ENCODE peak calls at places on chromosomes 4 and X, in five cellular contexts. N is esophagus squamous epithelium, G is ascending aorta, W is prostate gland, H is uterus. I is an unnamed sample.

GRCh38 chr4:113636877-113637276 is 124.7 kb downstream of the CAMK2D start:
- DNase-seq in N (no peak), G (no peak), W (no peak), H (no peak), I (peak; percentile 20)

GRCh38 chrX:19791562-19791961 is 95.8 kb downstream of the SH3KBP1 start:
- DNase-seq in N (no peak), G (no peak), W (no peak), H (no peak), I (no peak)

GRCh38 chrX:134244043-134244442 is 7.1 kb downstream of the CCDC160 start:
- DNase-seq in N (no peak), G (no peak), W (no peak), H (no peak), I (no peak)

GRCh38 chrX:132025085-132025484 is 2.0 kb downstream of the STK26 start:
- DNase-seq in N (no peak), G (no peak), W (no peak), H (no peak), I (no peak)

GRCh38 chrX:15384304-15384703 is at the start of gene VEGFD:
- DNase-seq in N (no peak), G (no peak), W (no peak), H (no peak), I (peak; percentile 38)

GRCh38 chrX:141642979-141643378 is 53.5 kb downstream of the SPANXA2 start:
- DNase-seq in N (no peak), G (no peak), W (no peak), H (no peak), I (no peak)

GRCh38 chr4:8320386-8320750 is 50.8 kb downstream of the HTRA3 start:
- DNase-seq in N (no peak), G (peak; percentile 48), W (no peak), H (no peak), I (no peak)

GRCh38 chrX:42546800-42547199 is 231.2 kb downstream of the PPP1R2C start:
- DNase-seq in N (no peak), G (no peak), W (no peak), H (no peak), I (no peak)

GRCh38 chr4:123939621-123940020 is 543.0 kb downstream of the SPRY1 start:
- DNase-seq in N (no peak), G (no peak), W (no peak), H (no peak), I (peak; percentile 27)

GRCh38 chrX:153769158-153769864 is 5.3 kb downstream of the PLXNB3 start:
- DNase-seq in N (no peak), G (no peak), W (no peak), H (no peak), I (no peak)

GRCh38 chr4:80619070-80619674 is 283.6 kb downstream of the CFAP299 start:
- DNase-seq in N (no peak), G (no peak), W (no peak), H (no peak), I (no peak)

GRCh38 chr4:169143335-169143734 is 127.4 kb downstream of the SH3RF1 start:
- DNase-seq in N (no peak), G (no peak), W (no peak), H (no peak), I (no peak)

GRCh38 chrX:131614241-131614640 is 70.4 kb downstream of the OR13H1 start:
- DNase-seq in N (no peak), G (no peak), W (no peak), H (no peak), I (no peak)

GRCh38 chr4:175091649-175092048 is 173.5 kb downstream of the ADAM29 start:
- DNase-seq in N (no peak), G (no peak), W (no peak), H (no peak), I (no peak)

GRCh38 chr4:118740869-118741268 is 55.7 kb downstream of the METTL14 start:
- DNase-seq in N (no peak), G (no peak), W (no peak), H (no peak), I (no peak)

GRCh38 chrX:43679058-43679457 is 23.0 kb downstream of the MAOA start:
- DNase-seq in N (no peak), G (no peak), W (no peak), H (no peak), I (no peak)
- H3K27ac ChIP-seq in N (no peak overlapping the region), G (no peak overlapping the region), W (no peak overlapping the region), H (no peak overlapping the region), I (no peak overlapping the region)

GRCh38 chr4:144647095-144647959 is 1.4 kb downstream of the HHIP start:
- DNase-seq in N (no peak), G (no peak), W (no peak), H (no peak), I (no peak)
- H3K4me3 ChIP-seq in N (no peak overlapping the region), G (peak overlapping the region; percentile 77), W (peak overlapping the region; percentile 32), H (no peak overlapping the region), I (peak overlapping the region; percentile 80)

GRCh38 chrX:109534933-109535332 is 1.7 kb upstream of the NXT2 start:
- DNase-seq in N (no peak), G (no peak), W (no peak), H (no peak), I (no peak)

GRCh38 chrX:109535578-109535977 is 1.1 kb upstream of the NXT2 start:
- DNase-seq in N (no peak), G (no peak), W (no peak), H (no peak), I (no peak)

GRCh38 chrX:109533631-109534030 is 3.0 kb upstream of the NXT2 start:
- DNase-seq in N (no peak), G (no peak), W (no peak), H (no peak), I (no peak)

GRCh38 chrX:109536439-109537323 is at the start of gene NXT2:
- DNase-seq in N (peak; percentile 57), G (peak; percentile 93), W (peak; percentile 86), H (peak; percentile 87), I (peak; percentile 74)

GRCh38 chrX:109533005-109533404 is 3.6 kb upstream of the NXT2 start:
- DNase-seq in N (no peak), G (no peak), W (no peak), H (no peak), I (no peak)
- TF ChIP-seq CTCF in N (no peak), G (no peak), W (no peak), H (no peak), I (no peak)

GRCh38 chr4:53055716-53056413 is 193.7 kb downstream of the RASL11B start:
- DNase-seq in N (no peak), G (no peak), W (no peak), H (no peak), I (no peak)
- H3K27ac ChIP-seq in N (no peak overlapping the region), G (peak overlapping the region; percentile 81), W (no peak overlapping the region), H (no peak overlapping the region), I (no peak overlapping the region)

DNA sequence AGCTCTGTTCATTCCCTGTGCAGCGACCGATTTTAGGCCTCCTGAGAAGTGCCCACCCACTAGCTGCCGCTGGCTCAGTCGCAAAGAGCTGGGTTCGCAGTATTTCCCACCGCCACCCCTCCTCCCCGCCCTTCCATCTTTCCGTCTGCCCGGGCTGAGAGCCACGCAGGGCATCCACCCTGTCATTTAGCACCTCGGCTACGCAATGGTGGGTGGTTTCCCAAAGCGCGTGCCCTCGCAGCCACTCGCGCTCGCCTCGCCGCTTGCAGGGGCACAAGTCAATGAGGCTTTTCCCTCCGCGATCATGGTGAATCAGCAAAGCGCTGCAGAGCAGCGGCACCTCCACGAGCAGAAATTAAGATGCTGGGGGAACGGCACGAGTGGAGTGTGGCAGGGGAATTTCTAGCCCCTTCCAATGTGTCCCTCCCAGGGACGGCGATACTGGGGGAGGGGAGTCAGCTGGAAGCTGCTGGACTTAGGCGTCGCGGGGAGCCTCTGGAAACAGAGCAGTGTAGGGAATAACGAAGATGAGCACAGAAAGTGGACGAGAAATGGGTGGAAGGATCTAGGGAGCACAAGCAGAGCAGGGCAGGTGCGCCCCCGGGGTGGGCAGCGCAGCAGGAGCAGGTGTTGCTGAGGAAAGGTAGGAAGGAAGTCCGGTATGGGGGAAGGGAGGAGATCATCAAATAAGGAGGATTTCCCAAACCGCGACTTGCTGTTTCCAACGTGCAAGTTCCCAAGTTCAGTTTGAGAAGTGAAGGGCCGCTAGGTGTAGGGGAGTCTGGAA is 2.4 kb upstream of the PTCHD1 start:
- DNase-seq in N (no peak), G (no peak), W (peak; percentile 6), H (no peak), I (no peak)
- H3K4me3 ChIP-seq in N (no peak overlapping the region), G (peak overlapping the region; percentile 45), W (no peak overlapping the region), H (peak overlapping the region; percentile 13), I (no peak overlapping the region)

DNA sequence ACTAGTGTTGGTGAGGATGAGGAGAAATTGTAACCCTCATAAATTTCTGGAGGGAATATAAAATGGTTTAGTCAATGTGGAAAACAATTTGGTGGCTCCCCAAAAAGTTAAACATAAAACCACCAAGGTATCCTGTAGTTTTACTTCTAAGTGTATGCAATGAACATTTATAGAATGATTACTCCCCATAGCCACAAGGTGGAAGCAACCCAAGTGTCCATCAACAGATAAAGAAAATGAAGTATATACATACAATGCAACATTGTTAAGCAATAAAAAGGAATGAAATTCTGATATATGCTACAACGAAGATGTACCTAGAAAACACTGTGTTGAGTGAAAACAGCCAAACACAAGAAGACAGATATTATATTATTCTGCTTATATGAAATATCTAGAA is 569.1 kb upstream of the GRID2 start:
- DNase-seq in N (no peak), G (no peak), W (no peak), H (no peak), I (no peak)
- TF ChIP-seq CTCF in N (no peak), G (no peak), W (no peak), H (no peak), I (no peak)

GRCh38 chr4:5041609-5042234 is 9.6 kb upstream of the STK32B start:
- DNase-seq in N (no peak), G (no peak), W (no peak), H (no peak), I (no peak)
- H3K27ac ChIP-seq in N (no peak overlapping the region), G (no peak overlapping the region), W (no peak overlapping the region), H (no peak overlapping the region), I (no peak overlapping the region)